ENCODE peak calls at places on chromosome 12, in ten cellular contexts. One of them, this sample, is unnamed.

GRCh38 chr12:46562625-46563228 is 190.2 kb upstream of the SLC38A2 start:
- DNase-seq in right lobe of liver: no peak
- DNase-seq in WERI-Rb-1: no peak
- DNase-seq in MCF 10A: peak
- DNase-seq in B cell: no peak
- DNase-seq in left lung: no peak
- DNase-seq in CD4-positive, alpha-beta T cell: no peak
- DNase-seq in sigmoid colon: no peak
- DNase-seq in foreskin fibroblast: peak
- DNase-seq in GM10248: no peak
- DNase-seq in this sample: no peak

GRCh38 chr12:38662851-38663250 is 242.5 kb downstream of the CPNE8 start:
- DNase-seq in left lung: no peak
- DNase-seq in B cell: no peak
- DNase-seq in CD4-positive, alpha-beta T cell: no peak
- DNase-seq in right lobe of liver: no peak
- DNase-seq in sigmoid colon: no peak
- DNase-seq in MCF 10A: no peak
- DNase-seq in WERI-Rb-1: no peak
- DNase-seq in GM10248: no peak
- DNase-seq in foreskin fibroblast: no peak
- DNase-seq in this sample: no peak

GRCh38 chr12:12749433-12749832 is 32.3 kb downstream of the CDKN1B start:
- DNase-seq in foreskin fibroblast: no peak
- DNase-seq in MCF 10A: no peak
- DNase-seq in B cell: no peak
- DNase-seq in CD4-positive, alpha-beta T cell: no peak
- DNase-seq in GM10248: no peak
- DNase-seq in sigmoid colon: no peak
- DNase-seq in left lung: no peak
- DNase-seq in right lobe of liver: no peak
- DNase-seq in WERI-Rb-1: no peak
- DNase-seq in this sample: no peak

GRCh38 chr12:132162508-132163031 is 18.3 kb downstream of the NOC4L start:
- DNase-seq in right lobe of liver: peak
- DNase-seq in WERI-Rb-1: no peak
- DNase-seq in GM10248: no peak
- DNase-seq in left lung: peak
- DNase-seq in sigmoid colon: no peak
- DNase-seq in foreskin fibroblast: peak
- DNase-seq in MCF 10A: peak
- DNase-seq in B cell: no peak
- DNase-seq in CD4-positive, alpha-beta T cell: no peak
- DNase-seq in this sample: peak

GRCh38 chr12:14373202-14373601 is 7.7 kb downstream of the ATF7IP start:
- DNase-seq in sigmoid colon: no peak
- DNase-seq in WERI-Rb-1: no peak
- DNase-seq in MCF 10A: peak
- DNase-seq in GM10248: no peak
- DNase-seq in right lobe of liver: no peak
- DNase-seq in CD4-positive, alpha-beta T cell: no peak
- DNase-seq in B cell: no peak
- DNase-seq in left lung: no peak
- DNase-seq in foreskin fibroblast: peak
- DNase-seq in this sample: no peak

GRCh38 chr12:65741662-65742480 is 82.4 kb upstream of the HMGA2 start:
- DNase-seq in B cell: peak
- DNase-seq in CD4-positive, alpha-beta T cell: no peak
- DNase-seq in GM10248: peak
- DNase-seq in MCF 10A: peak
- DNase-seq in left lung: peak
- DNase-seq in foreskin fibroblast: peak
- DNase-seq in sigmoid colon: no peak
- DNase-seq in right lobe of liver: peak
- DNase-seq in WERI-Rb-1: peak
- DNase-seq in this sample: peak

GRCh38 chr12:126883737-126884136 is 1383.2 kb upstream of the TMEM132C start:
- DNase-seq in sigmoid colon: no peak
- DNase-seq in GM10248: no peak
- DNase-seq in foreskin fibroblast: no peak
- DNase-seq in right lobe of liver: no peak
- DNase-seq in B cell: no peak
- DNase-seq in WERI-Rb-1: no peak
- DNase-seq in left lung: no peak
- DNase-seq in MCF 10A: no peak
- DNase-seq in CD4-positive, alpha-beta T cell: no peak
- DNase-seq in this sample: no peak

GRCh38 chr12:71865166-71865713 is 25.7 kb downstream of the TBC1D15 start:
- DNase-seq in WERI-Rb-1: no peak
- DNase-seq in left lung: no peak
- DNase-seq in foreskin fibroblast: peak
- DNase-seq in B cell: no peak
- DNase-seq in GM10248: no peak
- DNase-seq in right lobe of liver: no peak
- DNase-seq in MCF 10A: peak
- DNase-seq in sigmoid colon: no peak
- DNase-seq in CD4-positive, alpha-beta T cell: no peak
- DNase-seq in this sample: no peak

GRCh38 chr12:106924458-106924857 is 31.2 kb upstream of the TMEM263 start:
- DNase-seq in left lung: no peak
- DNase-seq in B cell: no peak
- DNase-seq in CD4-positive, alpha-beta T cell: no peak
- DNase-seq in foreskin fibroblast: no peak
- DNase-seq in WERI-Rb-1: no peak
- DNase-seq in right lobe of liver: no peak
- DNase-seq in sigmoid colon: no peak
- DNase-seq in MCF 10A: no peak
- DNase-seq in GM10248: no peak
- DNase-seq in this sample: no peak

GRCh38 chr12:121773011-121773777 is 20.3 kb downstream of the RHOF start:
- DNase-seq in WERI-Rb-1: peak
- DNase-seq in right lobe of liver: peak
- DNase-seq in CD4-positive, alpha-beta T cell: peak
- DNase-seq in sigmoid colon: peak
- DNase-seq in B cell: peak
- DNase-seq in left lung: peak
- DNase-seq in GM10248: peak
- DNase-seq in foreskin fibroblast: peak
- DNase-seq in MCF 10A: peak
- DNase-seq in this sample: peak

GRCh38 chr12:264269-264668 is 1.6 kb upstream of the SLC6A13 start:
- DNase-seq in foreskin fibroblast: no peak
- DNase-seq in WERI-Rb-1: no peak
- DNase-seq in right lobe of liver: no peak
- DNase-seq in sigmoid colon: no peak
- DNase-seq in MCF 10A: no peak
- DNase-seq in GM10248: no peak
- DNase-seq in left lung: no peak
- DNase-seq in CD4-positive, alpha-beta T cell: no peak
- DNase-seq in B cell: no peak
- DNase-seq in this sample: no peak

GRCh38 chr12:123801573-123802178 is 39.6 kb downstream of the DNAH10 start:
- DNase-seq in sigmoid colon: no peak
- DNase-seq in left lung: no peak
- DNase-seq in MCF 10A: peak
- DNase-seq in foreskin fibroblast: peak
- DNase-seq in right lobe of liver: no peak
- DNase-seq in CD4-positive, alpha-beta T cell: no peak
- DNase-seq in GM10248: peak
- DNase-seq in WERI-Rb-1: no peak
- DNase-seq in B cell: no peak
- DNase-seq in this sample: no peak

DNA sequence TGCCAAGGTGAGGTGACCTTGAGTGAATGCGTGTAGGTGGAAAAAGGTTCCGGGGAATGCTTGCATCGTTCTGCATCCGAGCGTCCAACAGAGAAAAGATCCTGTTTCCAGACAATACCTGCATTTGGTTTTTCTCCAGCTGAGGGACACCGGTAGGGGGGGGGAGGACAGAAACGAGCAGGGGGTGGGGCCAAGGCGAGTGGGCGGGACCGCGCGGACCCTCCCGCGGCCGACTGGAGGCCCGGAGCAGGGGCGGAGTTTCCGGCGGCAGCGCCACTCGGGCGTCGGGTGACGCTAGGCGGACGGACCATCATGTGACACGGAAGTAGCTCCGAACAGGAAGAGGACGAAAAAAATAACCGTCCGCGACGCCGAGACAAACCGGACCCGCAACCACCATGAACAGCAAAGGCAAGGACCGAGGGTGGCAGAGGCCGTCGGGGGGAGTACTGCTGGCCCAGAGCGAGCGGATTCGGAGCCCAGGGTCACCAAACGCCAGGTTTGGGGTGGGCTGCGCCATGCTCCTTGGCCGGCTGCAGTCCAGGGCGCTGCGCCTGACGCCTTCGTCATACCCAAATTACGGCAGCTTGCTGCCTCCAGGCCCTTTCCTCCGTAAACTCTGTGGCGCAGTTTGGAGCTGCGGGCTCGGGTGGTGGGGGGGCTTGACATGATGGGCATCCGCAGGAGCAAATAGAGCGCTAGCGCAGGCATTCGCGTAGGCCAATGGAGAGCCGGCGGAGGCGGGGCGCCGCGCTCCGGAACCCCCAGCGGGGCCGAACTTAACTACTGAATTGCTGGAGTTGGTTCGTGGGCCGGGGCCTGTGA is at the start of gene DAZAP2:
- DNase-seq in left lung: peak
- DNase-seq in WERI-Rb-1: peak
- DNase-seq in MCF 10A: peak
- DNase-seq in foreskin fibroblast: peak
- DNase-seq in B cell: peak
- DNase-seq in sigmoid colon: peak
- DNase-seq in right lobe of liver: peak
- DNase-seq in GM10248: peak
- DNase-seq in CD4-positive, alpha-beta T cell: peak
- DNase-seq in this sample: peak
- TF ChIP-seq CTCF in left lung: peak
- TF ChIP-seq CTCF in WERI-Rb-1: peak
- TF ChIP-seq CTCF in MCF 10A: no peak
- TF ChIP-seq CTCF in foreskin fibroblast: no peak
- TF ChIP-seq CTCF in B cell: peak
- TF ChIP-seq CTCF in sigmoid colon: peak
- TF ChIP-seq CTCF in right lobe of liver: no peak
- TF ChIP-seq CTCF in GM10248: no peak
- TF ChIP-seq CTCF in CD4-positive, alpha-beta T cell: peak
- TF ChIP-seq CTCF in this sample: peak

DNA sequence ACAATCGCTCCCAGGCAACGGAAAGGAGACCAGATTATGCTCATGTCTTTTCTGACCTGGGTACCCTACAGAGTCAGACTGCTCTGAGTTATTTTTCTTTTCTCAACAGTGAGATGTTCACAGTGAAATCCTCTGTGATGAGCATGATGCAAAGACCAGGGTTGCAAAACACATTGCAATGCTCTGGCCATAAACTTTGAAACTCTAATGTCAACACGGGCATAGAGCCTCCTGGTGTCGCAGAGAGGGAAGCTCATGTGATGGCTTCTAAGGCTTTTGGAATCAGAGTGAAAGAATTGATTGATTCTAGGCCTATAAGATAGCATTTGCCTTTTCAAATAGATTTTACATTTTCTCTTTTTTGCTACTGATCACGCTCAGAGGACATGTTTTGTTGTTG is 193.4 kb downstream of the RASSF9 start:
- DNase-seq in foreskin fibroblast: peak
- DNase-seq in sigmoid colon: no peak
- DNase-seq in B cell: no peak
- DNase-seq in left lung: no peak
- DNase-seq in right lobe of liver: no peak
- DNase-seq in MCF 10A: peak
- DNase-seq in WERI-Rb-1: no peak
- DNase-seq in GM10248: no peak
- DNase-seq in CD4-positive, alpha-beta T cell: no peak
- DNase-seq in this sample: no peak
- TF ChIP-seq CTCF in foreskin fibroblast: peak
- TF ChIP-seq CTCF in sigmoid colon: no peak
- TF ChIP-seq CTCF in B cell: no peak
- TF ChIP-seq CTCF in left lung: no peak
- TF ChIP-seq CTCF in right lobe of liver: peak
- TF ChIP-seq CTCF in MCF 10A: no peak
- TF ChIP-seq CTCF in WERI-Rb-1: no peak
- TF ChIP-seq CTCF in GM10248: no peak
- TF ChIP-seq CTCF in CD4-positive, alpha-beta T cell: no peak
- TF ChIP-seq CTCF in this sample: no peak

GRCh38 chr12:9143929-9144328 is 28.2 kb upstream of the A2M start:
- DNase-seq in sigmoid colon: no peak
- DNase-seq in foreskin fibroblast: no peak
- DNase-seq in MCF 10A: no peak
- DNase-seq in left lung: no peak
- DNase-seq in GM10248: no peak
- DNase-seq in WERI-Rb-1: no peak
- DNase-seq in right lobe of liver: no peak
- DNase-seq in B cell: no peak
- DNase-seq in CD4-positive, alpha-beta T cell: no peak
- DNase-seq in this sample: no peak

GRCh38 chr12:9148926-9149325 is 33.2 kb upstream of the A2M start:
- DNase-seq in right lobe of liver: no peak
- DNase-seq in GM10248: no peak
- DNase-seq in sigmoid colon: no peak
- DNase-seq in WERI-Rb-1: no peak
- DNase-seq in MCF 10A: no peak
- DNase-seq in foreskin fibroblast: no peak
- DNase-seq in CD4-positive, alpha-beta T cell: no peak
- DNase-seq in B cell: no peak
- DNase-seq in left lung: no peak
- DNase-seq in this sample: no peak

GRCh38 chr12:9149372-9149771 is 33.7 kb upstream of the A2M start:
- DNase-seq in left lung: no peak
- DNase-seq in GM10248: no peak
- DNase-seq in sigmoid colon: no peak
- DNase-seq in foreskin fibroblast: no peak
- DNase-seq in MCF 10A: peak
- DNase-seq in right lobe of liver: no peak
- DNase-seq in CD4-positive, alpha-beta T cell: no peak
- DNase-seq in WERI-Rb-1: no peak
- DNase-seq in B cell: no peak
- DNase-seq in this sample: no peak
- TF ChIP-seq CTCF in left lung: no peak
- TF ChIP-seq CTCF in GM10248: no peak
- TF ChIP-seq CTCF in sigmoid colon: no peak
- TF ChIP-seq CTCF in foreskin fibroblast: no peak
- TF ChIP-seq CTCF in MCF 10A: no peak
- TF ChIP-seq CTCF in right lobe of liver: peak
- TF ChIP-seq CTCF in CD4-positive, alpha-beta T cell: no peak
- TF ChIP-seq CTCF in WERI-Rb-1: peak
- TF ChIP-seq CTCF in B cell: no peak
- TF ChIP-seq CTCF in this sample: no peak

DNA sequence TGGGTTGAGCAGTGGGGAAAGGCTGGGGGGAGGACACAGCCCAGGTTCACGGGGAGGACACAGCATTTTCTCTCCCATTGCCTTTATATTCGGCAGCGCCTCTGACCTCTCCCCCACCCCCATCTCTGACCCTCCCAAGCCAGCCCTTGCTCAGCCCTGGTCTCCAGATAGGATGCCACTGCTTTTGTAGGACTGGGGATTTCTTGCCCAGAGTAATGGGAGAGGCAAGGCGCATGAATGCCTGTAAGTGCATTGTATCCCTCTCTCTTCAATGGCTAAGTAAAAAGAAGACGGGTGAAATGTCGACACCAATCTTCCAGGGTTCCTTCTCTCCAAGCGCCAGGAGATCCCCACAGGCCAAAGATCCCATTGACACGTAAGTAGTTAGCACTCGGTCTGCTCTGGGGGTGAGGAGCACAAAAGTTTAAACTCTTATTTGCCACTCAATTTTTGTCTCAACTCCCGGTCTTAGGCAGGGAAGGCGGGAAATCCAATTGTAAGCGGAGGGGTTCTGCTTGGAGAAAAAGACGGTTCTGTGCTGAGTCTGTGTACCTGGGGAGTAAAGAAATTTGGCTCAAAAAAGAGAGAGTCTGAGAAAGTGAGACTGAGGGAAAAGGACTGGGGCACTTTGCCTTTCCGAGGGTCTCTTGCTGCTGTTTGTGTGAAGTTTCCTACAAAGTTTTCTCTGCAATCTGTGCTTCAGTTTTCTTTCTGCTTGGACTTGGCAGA is 4.7 kb downstream of the HOXC4 start:
- DNase-seq in left lung: no peak
- DNase-seq in GM10248: no peak
- DNase-seq in foreskin fibroblast: no peak
- DNase-seq in B cell: no peak
- DNase-seq in WERI-Rb-1: no peak
- DNase-seq in right lobe of liver: no peak
- DNase-seq in MCF 10A: no peak
- DNase-seq in sigmoid colon: no peak
- DNase-seq in CD4-positive, alpha-beta T cell: no peak
- DNase-seq in this sample: no peak
- TF ChIP-seq CTCF in left lung: no peak
- TF ChIP-seq CTCF in GM10248: no peak
- TF ChIP-seq CTCF in foreskin fibroblast: no peak
- TF ChIP-seq CTCF in B cell: no peak
- TF ChIP-seq CTCF in WERI-Rb-1: no peak
- TF ChIP-seq CTCF in right lobe of liver: no peak
- TF ChIP-seq CTCF in MCF 10A: no peak
- TF ChIP-seq CTCF in sigmoid colon: no peak
- TF ChIP-seq CTCF in CD4-positive, alpha-beta T cell: no peak
- TF ChIP-seq CTCF in this sample: no peak

This sample was measured in glutamatergic neuron.